ENCODE peak calls at places on chromosome 19, in ten cellular contexts. G is tibial artery, J is A549, Z is heart right ventricle, Q is cardiac fibroblast, U is lower lobe of right lung, Y is transverse colon, V is body of pancreas, H is dorsolateral prefrontal cortex, M is stomach. E is an unnamed sample.

GRCh38 chr19:58406818-58407657 is 1.4 kb upstream of the ZNF584 start:
- DNase-seq in G (no peak), J (no peak), Z (no peak), Q (no peak), U (no peak), Y (no peak), V (no peak), H (no peak), M (no peak), E (no peak)

GRCh38 chr19:16247353-16248182 is 49.9 kb downstream of the AP1M1 start:
- DNase-seq in G (peak), J (peak), Z (peak), Q (peak), U (peak), Y (peak), V (peak), H (peak), M (peak), E (peak)

GRCh38 chr19:35959040-35959967 is 23.1 kb downstream of the LRFN3 start:
- DNase-seq in G (no peak), J (no peak), Z (no peak), Q (no peak), U (peak), Y (peak), V (peak), H (no peak), M (peak), E (peak)

GRCh38 chr19:16660763-16661479 is at the start of gene TMEM38A:
- DNase-seq in G (peak), J (no peak), Z (peak), Q (no peak), U (peak), Y (peak), V (peak), H (no peak), M (peak), E (peak)

GRCh38 chr19:10424011-10424637 is 3.8 kb downstream of the PDE4A start:
- DNase-seq in G (peak), J (peak), Z (peak), Q (peak), U (peak), Y (peak), V (peak), H (peak), M (peak), E (peak)

GRCh38 chr19:46759817-46760333 is 13.6 kb upstream of the STRN4 start:
- DNase-seq in G (peak), J (no peak), Z (no peak), Q (peak), U (no peak), Y (no peak), V (no peak), H (no peak), M (no peak), E (no peak)

GRCh38 chr19:35124098-35125060 is 8.8 kb downstream of the FXYD3 start:
- DNase-seq in G (peak), J (peak), Z (peak), Q (peak), U (peak), Y (peak), V (peak), H (peak), M (peak), E (peak)

GRCh38 chr19:43618921-43619261 is 538 bp downstream of the ZNF428 start:
- DNase-seq in G (peak), J (peak), Z (no peak), Q (no peak), U (no peak), Y (no peak), V (no peak), H (no peak), M (no peak), E (peak)

GRCh38 chr19:1134431-1134830 is 30.6 kb downstream of the GPX4 start:
- DNase-seq in G (no peak), J (no peak), Z (no peak), Q (no peak), U (no peak), Y (no peak), V (no peak), H (no peak), M (no peak), E (no peak)

GRCh38 chr19:50387176-50387867 is 3.2 kb downstream of the POLD1 start:
- DNase-seq in G (no peak), J (no peak), Z (no peak), Q (peak), U (peak), Y (no peak), V (no peak), H (no peak), M (no peak), E (no peak)

GRCh38 chr19:16052353-16052752 is 23.9 kb upstream of the TPM4 start:
- DNase-seq in G (no peak), J (no peak), Z (no peak), Q (no peak), U (no peak), Y (no peak), V (no peak), H (no peak), M (no peak), E (no peak)

GRCh38 chr19:5804516-5805464 is at the start of gene NRTN:
- DNase-seq in G (no peak), J (peak), Z (no peak), Q (no peak), U (no peak), Y (peak), V (peak), H (no peak), M (peak), E (peak)

GRCh38 chr19:46478356-46478986 is 7.1 kb upstream of the PNMA8A start:
- DNase-seq in G (no peak), J (no peak), Z (no peak), Q (peak), U (no peak), Y (no peak), V (no peak), H (no peak), M (no peak), E (no peak)

GRCh38 chr19:6030214-6030507 is 52.2 kb upstream of the RANBP3 start:
- DNase-seq in G (no peak), J (no peak), Z (no peak), Q (peak), U (no peak), Y (no peak), V (no peak), H (no peak), M (no peak), E (no peak)

GRCh38 chr19:15859187-15859586 is 38.7 kb downstream of the CYP4F2 start:
- DNase-seq in G (no peak), J (no peak), Z (no peak), Q (no peak), U (no peak), Y (no peak), V (no peak), H (no peak), M (no peak), E (no peak)

GRCh38 chr19:35267818-35268545 is 780 bp upstream of the USF2 start:
- DNase-seq in G (peak), J (peak), Z (peak), Q (peak), U (peak), Y (peak), V (peak), H (peak), M (peak), E (peak)

GRCh38 chr19:17429661-17430101 is 9.8 kb downstream of the MVB12A start:
- DNase-seq in G (no peak), J (no peak), Z (no peak), Q (no peak), U (no peak), Y (no peak), V (no peak), H (no peak), M (no peak), E (no peak)

GRCh38 chr19:21704320-21704719 is 63.1 kb downstream of the ZNF100 start:
- DNase-seq in G (no peak), J (no peak), Z (no peak), Q (no peak), U (no peak), Y (no peak), V (no peak), H (no peak), M (no peak), E (no peak)

GRCh38 chr19:36849701-36850645 is 703 bp upstream of the ZNF345 start:
- DNase-seq in G (peak), J (no peak), Z (peak), Q (peak), U (peak), Y (peak), V (peak), H (peak), M (peak), E (peak)

GRCh38 chr19:29875931-29876330 is 64.1 kb downstream of the CCNE1 start:
- DNase-seq in G (no peak), J (no peak), Z (no peak), Q (no peak), U (no peak), Y (no peak), V (no peak), H (no peak), M (no peak), E (no peak)

GRCh38 chr19:873084-874019 is 13.9 kb downstream of the CFD start:
- DNase-seq in G (no peak), J (no peak), Z (no peak), Q (peak), U (peak), Y (peak), V (no peak), H (no peak), M (no peak), E (peak)

GRCh38 chr19:51002542-51003311 is 1.3 kb upstream of the KLK8 start:
- DNase-seq in G (no peak), J (peak), Z (no peak), Q (peak), U (no peak), Y (no peak), V (peak), H (no peak), M (no peak), E (no peak)

GRCh38 chr19:10430505-10431253 is 10.3 kb downstream of the PDE4A start:
- DNase-seq in G (peak), J (no peak), Z (peak), Q (peak), U (peak), Y (peak), V (peak), H (no peak), M (peak), E (peak)

GRCh38 chr19:14545716-14546082 is 16.3 kb downstream of the TECR start:
- DNase-seq in G (no peak), J (no peak), Z (no peak), Q (no peak), U (no peak), Y (no peak), V (no peak), H (no peak), M (no peak), E (no peak)

GRCh38 chr19:4007836-4008539 is 452 bp downstream of the PIAS4 start:
- DNase-seq in G (no peak), J (no peak), Z (no peak), Q (no peak), U (no peak), Y (peak), V (peak), H (no peak), M (no peak), E (no peak)

DNA sequence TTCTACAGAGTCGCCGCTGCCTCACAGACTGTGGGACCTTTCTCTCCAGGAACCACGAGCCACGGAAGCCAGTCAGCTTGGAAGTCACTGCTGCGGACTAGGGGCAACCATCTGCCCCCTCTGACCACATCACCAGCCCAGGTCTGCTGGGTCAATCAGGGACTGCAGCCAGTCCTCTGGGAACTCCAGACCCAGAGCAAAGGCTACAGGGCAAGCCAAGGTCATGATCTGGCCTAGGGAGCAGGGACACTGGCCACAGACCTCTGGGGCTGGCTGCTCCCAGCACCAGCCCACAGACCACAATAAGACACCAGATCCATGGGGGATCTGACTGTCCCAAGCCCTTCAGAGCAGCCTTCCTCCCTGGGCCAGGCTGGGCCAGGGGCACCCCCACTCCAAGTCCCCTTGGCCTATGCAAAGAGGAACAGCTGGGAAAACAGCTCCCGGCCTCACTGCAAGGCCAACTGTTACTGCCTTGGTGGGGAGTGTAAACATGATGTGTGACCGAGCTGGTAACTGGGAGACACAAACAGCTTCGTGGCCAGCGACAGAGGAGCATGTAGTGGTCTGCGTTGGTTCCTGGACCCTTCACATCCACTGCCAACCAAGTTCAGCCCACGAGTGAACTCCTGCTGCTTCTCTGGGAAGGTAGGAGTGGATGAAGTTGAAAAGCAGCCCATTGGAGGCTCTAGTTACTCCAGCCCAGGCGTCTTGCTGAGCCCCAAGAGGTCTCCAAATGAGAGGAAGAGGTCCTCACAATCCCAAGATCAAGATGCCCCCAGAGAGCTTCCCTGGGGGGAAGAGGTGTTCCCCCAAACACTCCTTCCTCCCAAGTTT is 1.5 kb downstream of the AKT2 start:
- DNase-seq in G (no peak), J (no peak), Z (no peak), Q (no peak), U (peak), Y (no peak), V (peak), H (no peak), M (no peak), E (no peak)
- TF ChIP-seq CTCF in G (no peak), J (no peak), Z (no peak), Q (no peak), U (no peak), Y (no peak), V (no peak), H (no peak), M (no peak), E (no peak)

GRCh38 chr19:48393559-48394330 is at the start of gene GRIN2D:
- DNase-seq in G (no peak), J (no peak), Z (no peak), Q (peak), U (no peak), Y (peak), V (no peak), H (no peak), M (no peak), E (no peak)
- TF ChIP-seq CTCF in G (no peak), J (no peak), Z (no peak), Q (no peak), U (no peak), Y (no peak), V (no peak), H (no peak), M (no peak), E (no peak)

GRCh38 chr19:7292950-7293794 is 1.0 kb downstream of the INSR start:
- DNase-seq in G (peak), J (no peak), Z (peak), Q (peak), U (peak), Y (peak), V (peak), H (no peak), M (peak), E (peak)

GRCh38 chr19:7295912-7296486 is 1.8 kb upstream of the INSR start:
- DNase-seq in G (no peak), J (no peak), Z (no peak), Q (no peak), U (no peak), Y (no peak), V (no peak), H (no peak), M (no peak), E (no peak)

GRCh38 chr19:7292352-7292949 is 1.8 kb downstream of the INSR start:
- DNase-seq in G (no peak), J (no peak), Z (no peak), Q (no peak), U (no peak), Y (no peak), V (peak), H (no peak), M (no peak), E (peak)

GRCh38 chr19:7293795-7294570 is at the start of gene INSR:
- DNase-seq in G (peak), J (peak), Z (peak), Q (peak), U (peak), Y (peak), V (peak), H (peak), M (peak), E (peak)

DNA sequence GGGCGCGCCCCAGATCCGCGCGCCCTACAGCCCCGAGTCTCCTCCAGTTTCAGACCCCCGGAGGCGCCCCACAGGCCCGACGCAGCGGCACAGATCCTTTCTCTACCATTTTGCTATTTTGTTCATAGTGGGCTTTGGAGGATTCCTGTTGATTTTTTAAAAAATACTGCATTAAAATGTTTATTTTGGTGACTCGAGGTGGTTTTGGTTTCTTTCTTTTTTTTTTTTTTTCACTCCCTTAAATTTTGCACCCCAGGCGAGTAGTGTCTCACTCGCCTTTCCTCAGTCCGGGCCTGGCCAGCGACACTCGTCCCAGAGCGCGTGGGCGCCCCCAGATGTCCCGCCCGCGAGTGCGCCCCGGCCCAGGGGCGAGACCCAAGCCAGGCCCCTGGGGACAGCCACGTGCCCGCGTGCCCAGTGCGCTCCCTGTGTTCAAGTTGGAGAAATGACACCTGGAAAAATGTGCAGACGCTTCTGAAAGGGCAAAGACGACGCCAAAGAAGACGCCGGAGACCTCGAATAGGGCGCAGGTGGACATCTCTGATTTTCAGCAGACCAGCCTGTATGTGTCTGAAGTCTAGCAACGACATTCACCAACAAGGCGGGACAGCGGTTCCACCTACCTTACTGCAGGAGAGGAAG is 478 bp upstream of the INSR start:
- DNase-seq in G (peak), J (peak), Z (peak), Q (peak), U (peak), Y (peak), V (peak), H (peak), M (peak), E (peak)
- TF ChIP-seq CTCF in G (peak), J (peak), Z (peak), Q (no peak), U (peak), Y (peak), V (peak), H (peak), M (peak), E (peak)

DNA sequence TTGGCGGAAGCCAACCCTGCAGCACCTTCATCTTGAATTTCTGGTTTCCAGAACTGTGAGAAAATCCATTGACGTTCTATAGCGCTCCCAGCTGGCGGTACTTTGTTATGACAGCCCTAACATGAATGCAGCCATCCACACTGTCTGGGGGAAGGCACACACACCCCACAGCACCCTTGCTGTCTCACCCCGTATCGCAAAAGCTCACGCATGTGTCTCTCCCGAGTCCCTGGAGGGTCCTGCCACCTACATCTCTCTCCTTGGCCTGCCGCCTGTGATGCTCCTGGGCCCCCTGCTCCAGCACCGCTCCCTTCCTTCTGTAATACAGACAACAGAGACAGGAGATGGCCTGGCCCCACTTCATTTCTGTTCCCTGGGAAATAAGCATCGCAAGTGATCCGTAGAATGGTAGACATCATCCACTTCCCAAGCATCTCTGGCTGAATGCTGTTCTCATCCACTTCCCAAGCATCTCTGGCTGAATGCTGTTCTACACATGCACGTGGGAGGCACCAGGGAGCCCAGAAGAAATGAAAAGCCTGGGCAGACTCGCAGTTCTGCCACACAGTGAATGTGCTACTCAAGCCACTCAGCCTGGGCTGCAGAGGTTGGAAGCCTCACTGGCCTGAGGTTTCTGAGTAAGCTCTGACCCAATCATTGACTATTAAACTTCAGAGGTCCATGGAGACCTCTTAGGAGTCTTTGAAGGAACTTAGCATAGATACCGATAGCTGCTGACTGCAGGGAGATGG is 29.6 kb downstream of the EPN1 start:
- DNase-seq in G (no peak), J (no peak), Z (no peak), Q (no peak), U (no peak), Y (no peak), V (no peak), H (no peak), M (no peak), E (no peak)
- TF ChIP-seq CTCF in G (no peak), J (no peak), Z (no peak), Q (peak), U (no peak), Y (no peak), V (no peak), H (no peak), M (no peak), E (peak)

GRCh38 chr19:2690856-2691255 is 11.6 kb downstream of the GNG7 start:
- DNase-seq in G (no peak), J (no peak), Z (no peak), Q (no peak), U (no peak), Y (no peak), V (no peak), H (no peak), M (no peak), E (no peak)
- TF ChIP-seq CTCF in G (no peak), J (no peak), Z (no peak), Q (no peak), U (no peak), Y (no peak), V (no peak), H (no peak), M (no peak), E (no peak)

GRCh38 chr19:55005684-55006488 is 32.2 kb downstream of the GP6 start:
- DNase-seq in G (no peak), J (peak), Z (no peak), Q (peak), U (no peak), Y (no peak), V (peak), H (no peak), M (no peak), E (peak)
- TF ChIP-seq CTCF in G (no peak), J (no peak), Z (no peak), Q (no peak), U (no peak), Y (no peak), V (no peak), H (no peak), M (no peak), E (no peak)

GRCh38 chr19:11963566-11964355 is 1.1 kb upstream of the ZNF763 start:
- DNase-seq in G (peak), J (no peak), Z (peak), Q (peak), U (peak), Y (peak), V (peak), H (peak), M (peak), E (peak)

GRCh38 chr19:11964858-11965645 is at the start of gene ZNF763:
- DNase-seq in G (peak), J (no peak), Z (peak), Q (peak), U (peak), Y (peak), V (peak), H (peak), M (peak), E (peak)

GRCh38 chr19:11970174-11970573 is 5.3 kb downstream of the ZNF763 start:
- DNase-seq in G (no peak), J (no peak), Z (no peak), Q (no peak), U (no peak), Y (no peak), V (no peak), H (no peak), M (no peak), E (no peak)

DNA sequence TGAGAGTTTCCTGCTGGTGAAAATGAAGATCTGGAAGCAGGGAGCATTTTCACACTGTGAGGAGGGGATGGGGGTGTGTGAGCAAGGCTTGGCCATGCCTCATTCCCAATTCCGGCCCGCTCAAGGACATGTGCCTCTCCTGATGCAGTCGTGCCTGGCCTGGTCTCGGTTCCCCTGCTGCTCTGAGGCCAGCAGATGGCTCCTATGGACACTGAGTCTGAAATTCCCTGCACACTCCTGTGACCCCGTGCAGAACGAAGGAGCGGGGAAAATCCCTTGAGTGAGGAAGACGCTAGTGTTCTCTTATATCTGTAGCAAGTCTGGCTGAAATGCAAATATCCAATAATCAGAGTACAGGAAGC is 363 bp upstream of the ZNF763 start:
- DNase-seq in G (no peak), J (no peak), Z (no peak), Q (no peak), U (peak), Y (no peak), V (no peak), H (no peak), M (no peak), E (no peak)
- TF ChIP-seq CTCF in G (no peak), J (no peak), Z (no peak), Q (peak), U (no peak), Y (no peak), V (no peak), H (no peak), M (no peak), E (peak)

E was measured in GM13977.